ENCODE peak calls at places on chromosomes 4 and X, in five cellular contexts. T is colonic mucosa, L is fibroblast of lung, D is testis, M is ovary. S is an unnamed sample. For H3K9me3 and H3K36me3, the result is how much of the 10 kb centered on the place peaks cover.

GRCh38 chr4:138938371-138938699 is 77.2 kb upstream of the NOCT start:
- DNase-seq in T (no peak), L (peak), D (no peak), M (no peak), S (no peak)

GRCh38 chr4:7434766-7435150 is at the start of gene PSAPL1:
- DNase-seq in T (peak), L (peak), D (peak), M (peak), S (no peak)

GRCh38 chr4:165328101-165328425 is 594 bp downstream of the MSMO1 start:
- DNase-seq in T (no peak), L (peak), D (no peak), M (no peak), S (no peak)

GRCh38 chr4:132108784-132109183 is 1040.3 kb upstream of the PCDH10 start:
- DNase-seq in T (no peak), L (peak), D (no peak), M (no peak), S (no peak)

GRCh38 chr4:7539659-7540058 is 104.9 kb upstream of the PSAPL1 start:
- DNase-seq in T (no peak), L (peak), D (peak), M (peak), S (no peak)

GRCh38 chrX:45771560-45772340 is 571.1 kb upstream of the DIPK2B start:
- DNase-seq in T (peak), L (peak), D (no peak), M (no peak), S (peak)

GRCh38 chr4:17068885-17069284 is 170.4 kb upstream of the LDB2 start:
- DNase-seq in T (no peak), L (no peak), D (no peak), M (no peak), S (no peak)

GRCh38 chr4:140952709-140953108 is 180.6 kb downstream of the RNF150 start:
- DNase-seq in T (no peak), L (peak), D (no peak), M (no peak), S (no peak)

GRCh38 chrX:148662014-148662413 is 161.6 kb downstream of the AFF2 start:
- DNase-seq in T (no peak), L (no peak), D (no peak), M (no peak), S (no peak)
- H3K9me3 ChIP-seq in T (under half), L (under half), D (under half), M (under half), S (under half)

DNA sequence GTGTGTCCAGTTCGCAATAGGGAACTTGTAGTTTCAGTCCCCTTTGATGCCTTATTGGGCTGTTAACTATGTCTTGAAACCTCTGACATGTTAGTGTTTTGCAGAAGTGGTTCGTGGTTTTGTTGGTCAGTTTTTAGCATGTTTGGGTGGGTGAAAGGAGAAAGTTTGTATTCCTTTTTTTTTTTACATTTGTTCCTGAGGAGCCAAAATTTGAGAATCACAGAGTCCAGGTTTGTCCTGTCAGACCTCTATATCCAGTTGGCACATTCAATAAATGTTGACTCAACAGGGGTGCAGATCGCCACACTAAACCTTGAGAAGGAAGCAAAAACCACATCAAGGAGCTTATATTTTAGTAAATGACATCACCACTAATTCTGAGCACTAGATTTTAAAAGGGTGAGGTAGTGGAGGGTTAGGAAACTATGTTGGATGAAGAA is 26.2 kb downstream of the DLG3 start:
- DNase-seq in T (no peak), L (peak), D (no peak), M (no peak), S (no peak)
- H3K36me3 ChIP-seq in T (under half), L (under half), D (under half), M (under half), S (under half)

DNA sequence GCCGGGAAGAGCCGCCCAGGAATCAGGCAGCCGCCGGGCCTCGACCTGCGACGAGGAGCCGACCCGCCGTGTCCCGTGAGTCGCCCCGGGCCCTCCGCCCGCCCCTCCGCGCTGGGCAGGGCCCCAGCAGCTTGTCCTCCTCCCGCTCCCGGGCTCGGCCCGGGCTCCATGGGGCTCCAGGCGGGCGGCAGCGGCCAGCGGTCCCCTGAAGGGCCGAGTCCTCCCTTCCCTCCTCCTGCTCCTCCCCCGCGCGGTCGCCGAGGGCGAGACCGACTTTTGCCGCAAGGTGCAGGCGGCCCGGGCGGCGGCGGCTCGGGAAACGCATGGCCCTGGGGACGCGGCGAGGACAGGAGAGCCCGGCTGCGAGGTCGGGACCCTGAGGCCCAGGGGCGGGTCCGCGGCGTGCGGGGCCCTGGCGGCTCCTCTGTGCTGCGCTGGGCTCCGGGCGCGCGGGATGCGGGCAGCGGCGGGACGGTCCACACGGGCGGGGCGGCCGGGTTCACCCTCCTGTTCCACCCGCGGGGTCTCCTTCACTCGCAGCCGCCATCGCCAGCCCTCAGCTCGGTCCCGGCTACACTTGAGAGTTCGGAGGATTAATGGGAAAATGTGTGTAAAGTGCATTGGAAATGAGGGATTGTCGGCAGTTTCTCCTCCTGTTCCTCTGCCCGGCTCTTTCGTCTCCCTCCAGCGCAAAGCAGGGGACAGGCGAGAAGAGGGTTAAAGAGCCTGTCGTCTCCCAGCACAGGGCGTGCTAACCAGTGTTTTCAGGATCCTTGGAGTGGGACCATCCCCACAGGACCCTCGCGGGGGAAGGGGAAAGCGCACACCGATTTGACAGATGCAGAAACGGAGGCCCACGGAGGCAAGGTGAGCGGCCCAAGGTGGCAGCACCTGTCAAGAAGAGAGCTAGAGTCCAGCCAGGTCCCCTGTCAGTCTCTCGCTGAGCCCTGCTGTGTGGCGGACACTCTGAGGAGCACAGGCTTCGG is 16.6 kb upstream of the ZNF718 start:
- DNase-seq in T (no peak), L (no peak), D (no peak), M (no peak), S (no peak)
- H3K9me3 ChIP-seq in T (under half), L (under half), D (under half), M (under half), S (under half)

GRCh38 chr4:109496875-109497274 is 63.2 kb upstream of the MCUB start:
- DNase-seq in T (no peak), L (no peak), D (no peak), M (no peak), S (no peak)

GRCh38 chr4:109499513-109499912 is 60.5 kb upstream of the MCUB start:
- DNase-seq in T (no peak), L (no peak), D (no peak), M (no peak), S (no peak)

GRCh38 chr4:109497511-109497910 is 62.5 kb upstream of the MCUB start:
- DNase-seq in T (no peak), L (no peak), D (no peak), M (no peak), S (no peak)

GRCh38 chr4:109495514-109495913 is 61.9 kb downstream of the SEC24B start:
- DNase-seq in T (no peak), L (no peak), D (no peak), M (no peak), S (no peak)

DNA sequence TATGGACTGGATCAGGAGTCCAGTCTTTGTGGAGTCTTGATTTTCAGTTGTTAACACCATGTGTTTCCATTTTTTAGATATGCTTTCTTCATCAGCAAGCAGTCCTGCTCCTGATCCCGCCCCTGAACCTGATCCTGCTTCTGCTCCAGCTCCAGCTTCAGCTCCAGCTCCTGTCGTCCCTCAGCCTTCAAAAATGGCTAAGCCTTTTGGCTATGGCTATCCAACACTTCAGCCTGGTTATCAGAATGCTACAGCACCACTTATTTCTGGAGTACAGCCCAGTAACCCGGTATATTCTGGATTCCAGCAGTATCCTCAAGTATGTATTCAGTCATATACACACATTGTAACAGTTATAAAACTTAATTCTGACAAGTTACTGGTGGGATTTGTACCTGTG is 60.9 kb downstream of the SEC24B start:
- DNase-seq in T (no peak), L (no peak), D (no peak), M (no peak), S (no peak)
- H3K36me3 ChIP-seq in T (under half), L (under half), D (under half), M (under half), S (under half)

S was measured in aorta.